ENCODE peak calls at places on chromosomes 2 and 18, in nine cellular contexts. K is iPS-NIHi11; B is EL; A is stimulated activated naive CD8-positive, alpha-beta T cell treated with anti-CD3 and anti-CD28 coated beads, Interleukin-15, Interleukin-2, amounts not matched to agents 100 U/mL and 50 U/mL, for 24 hours; H is hippocampal formation; T is germinal center; G is GM12891; D is thoracic aorta; Z is activated CD4-positive, alpha-beta T cell treated with anti-CD3 and anti-CD28 coated beads, Interleukin-2, amount 50 U/mL, for 1 hour. F is an unnamed sample.

GRCh38 chr18:36809590-36810381 is 19.0 kb downstream of the TPGS2 start:
- DNase-seq in K (peak), B (peak), A (peak), H (no peak), T (peak), G (peak), D (no peak), Z (peak), F (peak)

GRCh38 chr2:48829569-48829968 is 74.0 kb upstream of the LHCGR start:
- DNase-seq in K (no peak), B (no peak), A (no peak), H (no peak), T (no peak), G (no peak), D (no peak), Z (no peak), F (no peak)

GRCh38 chr2:59947917-59948534 is 605.4 kb downstream of the BCL11A start:
- DNase-seq in K (no peak), B (no peak), A (no peak), H (no peak), T (no peak), G (no peak), D (no peak), Z (no peak), F (no peak)

GRCh38 chr2:147013696-147014392 is 831.0 kb upstream of the ACVR2A start:
- DNase-seq in K (no peak), B (no peak), A (no peak), H (no peak), T (no peak), G (no peak), D (no peak), Z (no peak), F (no peak)

GRCh38 chr2:236833501-236834186 is 252.0 kb upstream of the COPS8 start:
- DNase-seq in K (no peak), B (peak), A (no peak), H (no peak), T (no peak), G (no peak), D (no peak), Z (no peak), F (no peak)

GRCh38 chr18:21267370-21267769 is 25.3 kb downstream of the GREB1L start:
- DNase-seq in K (no peak), B (no peak), A (no peak), H (no peak), T (no peak), G (no peak), D (no peak), Z (no peak), F (no peak)

GRCh38 chr2:955829-956731 is 5.4 kb downstream of the SNTG2 start:
- DNase-seq in K (no peak), B (no peak), A (no peak), H (no peak), T (no peak), G (no peak), D (no peak), Z (no peak), F (peak)

GRCh38 chr2:163348843-163349395 is 386.9 kb downstream of the FIGN start:
- DNase-seq in K (no peak), B (peak), A (no peak), H (no peak), T (no peak), G (no peak), D (no peak), Z (no peak), F (no peak)

GRCh38 chr2:205323929-205324328 is 358.4 kb upstream of the NRP2 start:
- DNase-seq in K (peak), B (no peak), A (no peak), H (no peak), T (no peak), G (no peak), D (no peak), Z (no peak), F (no peak)

GRCh38 chr18:48308027-48308635 is 101.1 kb downstream of the ZBTB7C start:
- DNase-seq in K (peak), B (no peak), A (no peak), H (no peak), T (no peak), G (no peak), D (no peak), Z (no peak), F (no peak)

GRCh38 chr2:75605770-75606535 is 40.6 kb upstream of the MRPL19 start:
- DNase-seq in K (peak), B (peak), A (no peak), H (no peak), T (no peak), G (no peak), D (no peak), Z (no peak), F (no peak)

GRCh38 chr18:57434177-57434535 is 1.0 kb upstream of the ONECUT2 start:
- DNase-seq in K (no peak), B (no peak), A (no peak), H (no peak), T (no peak), G (no peak), D (no peak), Z (no peak), F (peak)

GRCh38 chr2:56713161-56713676 is 529.4 kb downstream of the CCDC85A start:
- DNase-seq in K (no peak), B (peak), A (no peak), H (no peak), T (no peak), G (no peak), D (no peak), Z (no peak), F (no peak)

GRCh38 chr2:11677146-11678055 is 7.4 kb upstream of the NTSR2 start:
- DNase-seq in K (peak), B (no peak), A (no peak), H (peak), T (no peak), G (no peak), D (no peak), Z (no peak), F (peak)

GRCh38 chr2:8515864-8516533 is 165.9 kb upstream of the ID2 start:
- DNase-seq in K (no peak), B (no peak), A (peak), H (no peak), T (no peak), G (no peak), D (no peak), Z (no peak), F (no peak)

GRCh38 chr2:240869956-240870875 is 1.6 kb downstream of the AGXT start:
- DNase-seq in K (no peak), B (no peak), A (no peak), H (no peak), T (no peak), G (no peak), D (no peak), Z (no peak), F (no peak)

GRCh38 chr2:237691908-237692600 is 64.7 kb downstream of the LRRFIP1 start:
- DNase-seq in K (peak), B (peak), A (peak), H (peak), T (peak), G (peak), D (peak), Z (peak), F (peak)

GRCh38 chr2:69087912-69088240 is 74.9 kb downstream of the ANTXR1 start:
- DNase-seq in K (no peak), B (peak), A (no peak), H (no peak), T (no peak), G (no peak), D (no peak), Z (no peak), F (no peak)

GRCh38 chr2:235692671-235693171 is 198.9 kb downstream of the AGAP1 start:
- DNase-seq in K (no peak), B (no peak), A (no peak), H (no peak), T (no peak), G (no peak), D (no peak), Z (no peak), F (no peak)

GRCh38 chr2:109301746-109302145 is 172.7 kb downstream of the SH3RF3 start:
- DNase-seq in K (no peak), B (no peak), A (no peak), H (no peak), T (no peak), G (no peak), D (no peak), Z (no peak), F (no peak)